ENCODE peak calls at places on chromosome 10, in nine cellular contexts. R is neural progenitor cell, J is psoas muscle, Q is IMR-90, S is AG04449, O is GM23338, K is foreskin fibroblast, C is cardiac fibroblast, D is lower lobe of right lung. A is an unnamed sample.

GRCh38 chr10:69619626-69620025 is 10.4 kb upstream of the FAM241B start:
- DNase-seq in R (no peak), J (no peak), Q (no peak), S (no peak), O (no peak), K (no peak), C (no peak), D (no peak), A (no peak)

GRCh38 chr10:133183646-133184378 is 23.8 kb downstream of the KNDC1 start:
- DNase-seq in R (no peak), J (no peak), Q (no peak), S (no peak), O (no peak), K (no peak), C (no peak), D (no peak), A (no peak)

GRCh38 chr10:25080880-25081581 is 64.6 kb downstream of the THNSL1 start:
- DNase-seq in R (peak; percentile 88), J (peak; percentile 66), Q (peak; percentile 83), S (peak; percentile 54), O (peak; percentile 91), K (peak; percentile 92), C (peak; percentile 93), D (peak; percentile 70), A (peak; percentile 85)

GRCh38 chr10:70967591-70968588 is 79.5 kb upstream of the PCBD1 start:
- DNase-seq in R (peak; percentile 68), J (no peak), Q (peak; percentile 13), S (no peak), O (peak; percentile 33), K (peak; percentile 14), C (peak; percentile 11), D (no peak), A (no peak)

GRCh38 chr10:34049469-34049868 is 715.0 kb upstream of the NRP1 start:
- DNase-seq in R (no peak), J (no peak), Q (peak; percentile 18), S (no peak), O (no peak), K (no peak), C (peak; percentile 10), D (no peak), A (no peak)

GRCh38 chr10:35447693-35448407 is 111.5 kb downstream of the CCNY start:
- DNase-seq in R (peak; percentile 32), J (no peak), Q (peak; percentile 72), S (no peak), O (peak; percentile 53), K (peak; percentile 60), C (peak; percentile 90), D (no peak), A (peak; percentile 85)

GRCh38 chr10:29379208-29379607 is 90.3 kb downstream of the LYZL1 start:
- DNase-seq in R (no peak), J (no peak), Q (peak; percentile 8), S (no peak), O (no peak), K (no peak), C (no peak), D (no peak), A (no peak)

GRCh38 chr10:46304671-46305429 is 18.1 kb downstream of the ANTXRL start:
- DNase-seq in R (no peak), J (no peak), Q (no peak), S (no peak), O (no peak), K (no peak), C (no peak), D (no peak), A (no peak)

GRCh38 chr10:112793197-112793921 is 156.7 kb upstream of the TCF7L2 start:
- DNase-seq in R (no peak), J (no peak), Q (peak; percentile 58), S (no peak), O (no peak), K (peak; percentile 62), C (peak; percentile 48), D (no peak), A (peak; percentile 16)

DNA sequence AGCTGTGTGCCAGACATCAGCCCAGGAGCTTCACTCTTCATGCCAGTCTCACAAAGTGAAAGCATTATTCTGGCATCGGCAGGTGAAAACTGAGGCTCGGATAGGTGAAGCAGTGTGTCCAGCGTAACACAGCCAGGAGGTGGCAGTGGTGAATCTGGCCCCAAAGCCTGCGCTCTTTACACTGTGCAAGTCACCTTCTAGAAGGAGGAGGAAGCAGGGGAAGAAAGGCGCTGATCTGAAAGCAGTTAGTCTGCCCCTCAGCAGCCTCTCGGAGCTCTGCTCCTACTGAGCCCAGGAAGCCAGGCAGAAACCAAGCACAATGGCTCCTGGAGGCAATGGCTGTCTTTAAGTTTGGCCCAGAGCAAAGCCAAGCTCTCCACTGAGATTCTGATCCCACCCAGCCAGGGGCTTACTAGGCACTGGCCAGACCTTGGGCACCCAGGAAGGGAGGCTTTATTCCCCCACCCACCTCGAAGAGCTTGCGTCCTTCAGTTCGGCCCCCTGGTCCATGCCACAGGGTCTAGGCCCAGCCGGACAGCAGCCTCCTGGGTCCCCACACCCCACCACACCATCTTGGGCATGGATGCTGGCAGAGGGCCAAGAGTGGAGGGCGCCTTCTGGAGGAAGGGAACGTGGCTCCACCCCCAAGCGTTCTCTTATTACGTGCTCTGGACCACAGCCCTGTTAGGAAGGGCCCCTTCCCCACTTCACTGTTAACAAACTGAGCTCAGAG is 104.5 kb downstream of the GRID1 start:
- DNase-seq in R (peak; percentile 59), J (no peak), Q (no peak), S (no peak), O (peak; percentile 78), K (no peak), C (no peak), D (no peak), A (no peak)
- TF ChIP-seq CTCF in R (peak; percentile 55), J (no peak), Q (no peak), S (no peak), O (peak; percentile 60), K (no peak), C (no peak), D (peak; percentile 21), A (no peak)

DNA sequence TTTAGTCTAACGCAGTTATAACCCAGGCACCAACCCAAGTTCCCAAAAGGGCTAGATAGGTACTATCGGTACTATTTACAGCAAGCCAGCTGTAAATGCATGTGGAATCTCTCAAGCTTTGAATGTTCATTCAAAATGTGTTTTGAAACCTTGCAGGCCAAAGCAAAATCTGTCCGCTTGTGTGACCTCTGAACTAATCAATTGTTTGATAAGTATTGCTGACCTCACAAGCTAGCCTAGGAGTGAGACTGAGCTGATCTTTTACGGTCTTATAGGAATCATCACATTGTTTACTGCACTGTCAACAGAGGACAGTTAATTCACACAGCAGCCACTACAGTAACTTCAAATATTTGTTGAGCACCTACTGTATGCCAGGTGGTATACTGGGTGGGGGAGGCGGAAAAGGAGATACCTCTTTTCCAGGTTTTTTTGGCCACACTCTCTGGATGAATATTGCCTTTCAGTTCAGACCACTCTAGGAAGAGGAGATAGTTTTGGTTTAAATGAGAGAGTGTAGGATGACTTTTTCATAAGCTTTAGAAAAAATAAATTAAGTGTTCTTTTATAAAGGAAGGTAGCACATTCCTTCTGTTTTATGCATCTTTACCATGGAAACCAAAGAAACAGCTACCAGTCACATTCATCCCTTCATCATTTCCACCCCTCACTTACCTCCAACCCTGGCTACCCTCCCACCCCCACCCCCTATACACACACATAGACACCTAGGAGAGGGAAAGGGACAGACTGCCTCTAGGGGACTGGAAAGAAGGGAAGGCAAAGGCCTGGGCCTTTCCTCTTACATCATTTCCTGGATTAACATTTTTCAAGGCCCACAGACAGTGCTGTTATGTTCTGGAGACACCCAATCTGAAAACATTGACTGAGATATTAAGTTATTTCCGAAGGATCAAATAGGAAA is 2.4 kb downstream of the PAPSS2 start:
- DNase-seq in R (no peak), J (no peak), Q (peak; percentile 43), S (no peak), O (peak; percentile 30), K (no peak), C (peak; percentile 41), D (no peak), A (peak; percentile 34)
- H3K4me3 ChIP-seq in R (no peak overlapping the region), J (peak overlapping the region; percentile 67), Q (peak overlapping the region; percentile 45), S (peak overlapping the region; percentile 78), O (peak overlapping the region; percentile 96), K (peak overlapping the region; percentile 95), C (peak overlapping the region; percentile 97), D (peak overlapping the region; percentile 85), A (no peak overlapping the region)

GRCh38 chr10:95133997-95134396 is 60.0 kb upstream of the ACSM6 start:
- DNase-seq in R (no peak), J (no peak), Q (no peak), S (no peak), O (peak; percentile 26), K (no peak), C (no peak), D (no peak), A (no peak)
- TF ChIP-seq CTCF in R (no peak), J (no peak), Q (no peak), S (no peak), O (no peak), K (no peak), C (no peak), D (no peak), A (no peak)

GRCh38 chr10:1489801-1490200 is 247.5 kb downstream of the ADARB2 start:
- DNase-seq in R (no peak), J (no peak), Q (no peak), S (no peak), O (no peak), K (no peak), C (no peak), D (no peak), A (no peak)
- H3K4me3 ChIP-seq in R (no peak overlapping the region), J (no peak overlapping the region), Q (no peak overlapping the region), S (no peak overlapping the region), O (no peak overlapping the region), K (no peak overlapping the region), C (no peak overlapping the region), D (no peak overlapping the region), A (no peak overlapping the region)

GRCh38 chr10:22852712-22853353 is 75.0 kb upstream of the ARMC3 start:
- DNase-seq in R (no peak), J (no peak), Q (no peak), S (no peak), O (no peak), K (no peak), C (no peak), D (no peak), A (no peak)

GRCh38 chr10:22856444-22857074 is 71.3 kb upstream of the ARMC3 start:
- DNase-seq in R (no peak), J (no peak), Q (no peak), S (no peak), O (no peak), K (no peak), C (no peak), D (no peak), A (no peak)

GRCh38 chr10:22851865-22852239 is 76.0 kb upstream of the ARMC3 start:
- DNase-seq in R (no peak), J (no peak), Q (no peak), S (no peak), O (no peak), K (no peak), C (no peak), D (no peak), A (no peak)

GRCh38 chr10:22853906-22854447 is 73.9 kb upstream of the ARMC3 start:
- DNase-seq in R (no peak), J (no peak), Q (no peak), S (no peak), O (no peak), K (no peak), C (no peak), D (no peak), A (no peak)

DNA sequence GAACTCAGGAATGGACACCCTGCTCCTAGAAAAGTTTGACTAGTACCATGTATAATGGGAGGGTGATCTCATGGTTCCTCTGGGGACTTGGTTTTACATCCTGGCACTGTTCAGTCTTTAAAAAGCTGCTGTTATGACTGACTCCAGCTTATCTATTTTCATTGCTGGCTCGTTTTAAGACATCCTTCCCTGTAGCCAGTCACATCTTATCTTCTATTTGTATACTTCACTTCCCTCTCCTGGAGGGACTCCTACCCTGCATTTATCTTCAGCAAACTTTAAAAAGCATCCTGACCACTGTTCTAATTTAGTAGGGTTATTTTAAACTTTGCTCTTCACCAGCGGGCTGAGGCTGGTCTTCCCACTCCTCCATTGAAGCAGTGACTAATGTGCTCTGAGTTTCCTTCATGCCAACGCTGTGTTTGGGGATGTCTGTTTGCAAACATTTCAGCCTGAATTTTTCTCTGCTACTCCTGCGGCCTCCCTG is 72.9 kb upstream of the ARMC3 start:
- DNase-seq in R (no peak), J (no peak), Q (peak; percentile 27), S (no peak), O (no peak), K (peak; percentile 8), C (peak; percentile 76), D (no peak), A (no peak)
- TF ChIP-seq CTCF in R (no peak), J (no peak), Q (peak; percentile 33), S (no peak), O (no peak), K (no peak), C (peak; percentile 6), D (peak; percentile 12), A (peak; percentile 5)

A was measured in AG10803.